ENCODE peak calls at places on chromosomes 6 and 20, in nine cellular contexts. Z is activated CD4-positive, alpha-beta T cell treated with anti-CD3 and anti-CD28 coated beads, Interleukin-2, amount 10 ng/mL, durations not matched to agents 7 days and 5 days; S is endothelial cell; O is EL; E is B cell; P is nephron progenitor cell; M is NCI-H748 treated with DMSO at 0.1 percent for 48 hours; J is activated T-helper 1 cell treated with anti-CD3 and anti-CD28 coated beads, Interleukin-12 subunit alpha, Interleukin-12 subunit beta, Interleukin-2, Interleukin-4 antibody, amounts not matched to agents 30 ng/mL and 10 ng/mL and 1 ng/mL, durations not matched to agents 14 hours and 24 hours and 36 hours; H is activated CD8-positive, alpha-beta memory T cell treated with anti-CD3 and anti-CD28 coated beads for 4 hours. Q is an unnamed sample.

GRCh38 chr6:167671977-167672687 is 154.6 kb upstream of the AFDN start:
- DNase-seq in Z (no peak), S (no peak), O (no peak), E (no peak), P (no peak), M (no peak), J (no peak), H (no peak), Q (no peak)

GRCh38 chr20:61577065-61577464 is 325.0 kb downstream of the CDH4 start:
- DNase-seq in Z (no peak), S (no peak), O (no peak), E (no peak), P (no peak), M (no peak), J (no peak), H (no peak), Q (no peak)

GRCh38 chr6:25590986-25591385 is 61.0 kb upstream of the SCGN start:
- DNase-seq in Z (no peak), S (no peak), O (no peak), E (no peak), P (no peak), M (peak; percentile 83), J (no peak), H (no peak), Q (no peak)

GRCh38 chr6:110369056-110369455 is 10.9 kb upstream of the METTL24 start:
- DNase-seq in Z (no peak), S (no peak), O (no peak), E (no peak), P (no peak), M (no peak), J (no peak), H (no peak), Q (no peak)

GRCh38 chr20:37856932-37857660 is 45.8 kb upstream of the VSTM2L start:
- DNase-seq in Z (no peak), S (no peak), O (peak; percentile 57), E (no peak), P (no peak), M (no peak), J (no peak), H (no peak), Q (no peak)

GRCh38 chr6:111662794-111663231 is 57.1 kb upstream of the TRAF3IP2 start:
- DNase-seq in Z (no peak), S (no peak), O (no peak), E (peak; percentile 9), P (no peak), M (no peak), J (no peak), H (no peak), Q (no peak)

GRCh38 chr6:37051138-37052026 is 45.9 kb downstream of the FGD2 start:
- DNase-seq in Z (peak; percentile 91), S (peak; percentile 94), O (peak; percentile 74), E (peak; percentile 92), P (peak; percentile 95), M (peak; percentile 72), J (peak; percentile 82), H (peak; percentile 80), Q (peak; percentile 71)

GRCh38 chr20:62303327-62304226 is 780 bp downstream of the ADRM1 start:
- DNase-seq in Z (peak; percentile 15), S (no peak), O (peak; percentile 36), E (peak; percentile 57), P (peak; percentile 44), M (no peak), J (peak; percentile 18), H (no peak), Q (no peak)

GRCh38 chr20:56634735-56635422 is 5.8 kb downstream of the TFAP2C start:
- DNase-seq in Z (no peak), S (no peak), O (no peak), E (no peak), P (no peak), M (no peak), J (no peak), H (no peak), Q (no peak)

GRCh38 chr6:159512104-159512503 is 180.9 kb downstream of the SOD2 start:
- DNase-seq in Z (no peak), S (no peak), O (no peak), E (no peak), P (no peak), M (no peak), J (no peak), H (no peak), Q (no peak)

GRCh38 chr6:8131265-8131897 is 29.0 kb upstream of the EEF1E1 start:
- DNase-seq in Z (peak; percentile 48), S (peak; percentile 74), O (peak; percentile 75), E (peak; percentile 21), P (peak; percentile 71), M (peak; percentile 73), J (peak; percentile 7), H (no peak), Q (no peak)

GRCh38 chr6:152981989-152982767 is 663 bp downstream of the FBXO5 start:
- DNase-seq in Z (peak; percentile 33), S (peak; percentile 22), O (no peak), E (peak; percentile 18), P (peak; percentile 26), M (no peak), J (peak; percentile 24), H (no peak), Q (no peak)

GRCh38 chr6:30883743-30884520 is at the start of gene DDR1:
- DNase-seq in Z (peak; percentile 47), S (no peak), O (peak; percentile 73), E (peak; percentile 59), P (peak; percentile 72), M (peak; percentile 32), J (no peak), H (no peak), Q (no peak)

GRCh38 chr20:18738055-18738454 is 75.5 kb upstream of the SCP2D1 start:
- DNase-seq in Z (no peak), S (no peak), O (no peak), E (peak; percentile 10), P (no peak), M (no peak), J (no peak), H (no peak), Q (no peak)

GRCh38 chr6:159892053-159892452 is 1.3 kb downstream of the MAS1 start:
- DNase-seq in Z (no peak), S (no peak), O (no peak), E (no peak), P (no peak), M (no peak), J (no peak), H (no peak), Q (no peak)

GRCh38 chr6:90160013-90160412 is 136.6 kb downstream of the BACH2 start:
- DNase-seq in Z (no peak), S (no peak), O (no peak), E (no peak), P (no peak), M (no peak), J (no peak), H (no peak), Q (no peak)

GRCh38 chr6:15378864-15379263 is 133.0 kb downstream of the JARID2 start:
- DNase-seq in Z (no peak), S (no peak), O (no peak), E (no peak), P (no peak), M (no peak), J (no peak), H (no peak), Q (no peak)

GRCh38 chr6:113649276-113649675 is 207.9 kb upstream of the MARCKS start:
- DNase-seq in Z (no peak), S (no peak), O (no peak), E (no peak), P (no peak), M (no peak), J (no peak), H (no peak), Q (no peak)

GRCh38 chr20:3000852-3001523 is 42.4 kb upstream of the GNRH2 start:
- DNase-seq in Z (peak; percentile 61), S (no peak), O (peak; percentile 57), E (peak; percentile 61), P (no peak), M (peak; percentile 58), J (no peak), H (no peak), Q (no peak)

GRCh38 chr6:35895560-35895959 is 25.3 kb downstream of the SRPK1 start:
- DNase-seq in Z (no peak), S (no peak), O (peak; percentile 41), E (no peak), P (no peak), M (no peak), J (no peak), H (no peak), Q (no peak)

GRCh38 chr20:37417146-37417856 is 71.4 kb downstream of the SRC start:
- DNase-seq in Z (no peak), S (no peak), O (no peak), E (no peak), P (no peak), M (no peak), J (no peak), H (no peak), Q (no peak)

GRCh38 chr6:46170357-46171289 is at the start of gene ENPP5:
- DNase-seq in Z (peak; percentile 50), S (peak; percentile 83), O (peak; percentile 5), E (peak; percentile 71), P (peak; percentile 88), M (peak; percentile 97), J (no peak), H (peak; percentile 61), Q (peak; percentile 41)

GRCh38 chr6:129006685-129007514 is 124.0 kb downstream of the LAMA2 start:
- DNase-seq in Z (no peak), S (peak; percentile 3), O (no peak), E (no peak), P (no peak), M (no peak), J (no peak), H (no peak), Q (no peak)

GRCh38 chr6:33419580-33420492 is at the start of gene SYNGAP1:
- DNase-seq in Z (peak; percentile 56), S (no peak), O (peak; percentile 75), E (no peak), P (peak; percentile 72), M (no peak), J (no peak), H (no peak), Q (no peak)

GRCh38 chr20:57835053-57835452 is 125.2 kb upstream of the PMEPA1 start:
- DNase-seq in Z (no peak), S (no peak), O (no peak), E (no peak), P (no peak), M (no peak), J (no peak), H (no peak), Q (no peak)

GRCh38 chr20:49612127-49612738 is 44.3 kb upstream of the PTGIS start:
- DNase-seq in Z (no peak), S (no peak), O (no peak), E (no peak), P (no peak), M (no peak), J (no peak), H (no peak), Q (no peak)

GRCh38 chr6:27295301-27296079 is 16.6 kb downstream of the POM121L2 start:
- DNase-seq in Z (no peak), S (peak; percentile 52), O (peak; percentile 87), E (no peak), P (peak; percentile 33), M (peak; percentile 87), J (no peak), H (no peak), Q (no peak)

GRCh38 chr6:133778414-133778813 is 110.5 kb upstream of the TCF21 start:
- DNase-seq in Z (no peak), S (no peak), O (peak; percentile 69), E (no peak), P (no peak), M (no peak), J (no peak), H (no peak), Q (no peak)

GRCh38 chr6:107820571-107821261 is 3.4 kb downstream of the SCML4 start:
- DNase-seq in Z (peak; percentile 63), S (no peak), O (peak; percentile 33), E (peak; percentile 54), P (no peak), M (peak; percentile 77), J (peak; percentile 27), H (no peak), Q (peak; percentile 17)

GRCh38 chr20:24909086-24909780 is 39.8 kb upstream of the CST7 start:
- DNase-seq in Z (no peak), S (no peak), O (no peak), E (no peak), P (no peak), M (no peak), J (no peak), H (no peak), Q (no peak)